ENCODE peak calls at places on chromosomes 1 and 21, in eight cellular contexts. One of them, this sample, is unnamed.

GRCh38 chr1:14812189-14812588 is 213.7 kb downstream of the KAZN start:
- DNase-seq in mesothelial cell of epicardium: no peak
- DNase-seq in body of pancreas: no peak
- DNase-seq in kidney epithelial cell: no peak
- DNase-seq in GM23338: no peak
- DNase-seq in WERI-Rb-1: no peak
- DNase-seq in MCF 10A: no peak
- DNase-seq in cardiac muscle cell: no peak
- DNase-seq in this sample: no peak

GRCh38 chr1:243930822-243931671 is 81.0 kb upstream of the AKT3 start:
- DNase-seq in mesothelial cell of epicardium: peak; percentile 47
- DNase-seq in body of pancreas: no peak
- DNase-seq in kidney epithelial cell: no peak
- DNase-seq in GM23338: peak; percentile 48
- DNase-seq in WERI-Rb-1: peak; percentile 73
- DNase-seq in MCF 10A: no peak
- DNase-seq in cardiac muscle cell: no peak
- DNase-seq in this sample: no peak

GRCh38 chr1:23904748-23905357 is 8.3 kb downstream of the CNR2 start:
- DNase-seq in mesothelial cell of epicardium: no peak
- DNase-seq in body of pancreas: no peak
- DNase-seq in kidney epithelial cell: no peak
- DNase-seq in GM23338: no peak
- DNase-seq in WERI-Rb-1: no peak
- DNase-seq in MCF 10A: peak; percentile 85
- DNase-seq in cardiac muscle cell: no peak
- DNase-seq in this sample: no peak

GRCh38 chr1:59427155-59427554 is 130.3 kb downstream of the FGGY start:
- DNase-seq in mesothelial cell of epicardium: no peak
- DNase-seq in body of pancreas: no peak
- DNase-seq in kidney epithelial cell: peak; percentile 84
- DNase-seq in GM23338: no peak
- DNase-seq in WERI-Rb-1: peak; percentile 97
- DNase-seq in MCF 10A: peak; percentile 70
- DNase-seq in cardiac muscle cell: peak; percentile 17
- DNase-seq in this sample: no peak

GRCh38 chr1:234610061-234610581 is at the start of gene IRF2BP2:
- DNase-seq in mesothelial cell of epicardium: peak; percentile 86
- DNase-seq in body of pancreas: peak; percentile 89
- DNase-seq in kidney epithelial cell: no peak
- DNase-seq in GM23338: peak; percentile 73
- DNase-seq in WERI-Rb-1: peak; percentile 95
- DNase-seq in MCF 10A: peak; percentile 93
- DNase-seq in cardiac muscle cell: peak; percentile 94
- DNase-seq in this sample: peak; percentile 55

GRCh38 chr1:174022080-174022975 is at the start of gene RC3H1:
- DNase-seq in mesothelial cell of epicardium: peak; percentile 80
- DNase-seq in body of pancreas: peak; percentile 92
- DNase-seq in kidney epithelial cell: no peak
- DNase-seq in GM23338: peak; percentile 92
- DNase-seq in WERI-Rb-1: peak; percentile 93
- DNase-seq in MCF 10A: peak; percentile 95
- DNase-seq in cardiac muscle cell: peak; percentile 92
- DNase-seq in this sample: peak; percentile 26

GRCh38 chr1:234556245-234556943 is 53.6 kb downstream of the IRF2BP2 start:
- DNase-seq in mesothelial cell of epicardium: peak; percentile 13
- DNase-seq in body of pancreas: no peak
- DNase-seq in kidney epithelial cell: no peak
- DNase-seq in GM23338: no peak
- DNase-seq in WERI-Rb-1: peak; percentile 7
- DNase-seq in MCF 10A: no peak
- DNase-seq in cardiac muscle cell: no peak
- DNase-seq in this sample: no peak

GRCh38 chr21:36790616-36791015 is 91.7 kb downstream of the SIM2 start:
- DNase-seq in mesothelial cell of epicardium: no peak
- DNase-seq in body of pancreas: no peak
- DNase-seq in kidney epithelial cell: no peak
- DNase-seq in GM23338: no peak
- DNase-seq in WERI-Rb-1: no peak
- DNase-seq in MCF 10A: no peak
- DNase-seq in cardiac muscle cell: peak; percentile 7
- DNase-seq in this sample: no peak

GRCh38 chr1:113226118-113226517 is 153.1 kb downstream of the LRIG2 start:
- DNase-seq in mesothelial cell of epicardium: no peak
- DNase-seq in body of pancreas: no peak
- DNase-seq in kidney epithelial cell: no peak
- DNase-seq in GM23338: no peak
- DNase-seq in WERI-Rb-1: no peak
- DNase-seq in MCF 10A: no peak
- DNase-seq in cardiac muscle cell: no peak
- DNase-seq in this sample: peak; percentile 24

GRCh38 chr1:220151454-220151853 is 57.5 kb downstream of the IARS2 start:
- DNase-seq in mesothelial cell of epicardium: no peak
- DNase-seq in body of pancreas: no peak
- DNase-seq in kidney epithelial cell: no peak
- DNase-seq in GM23338: no peak
- DNase-seq in WERI-Rb-1: no peak
- DNase-seq in MCF 10A: peak; percentile 25
- DNase-seq in cardiac muscle cell: no peak
- DNase-seq in this sample: peak; percentile 9

GRCh38 chr1:246106342-246106763 is 400.7 kb downstream of the SMYD3 start:
- DNase-seq in mesothelial cell of epicardium: no peak
- DNase-seq in body of pancreas: no peak
- DNase-seq in kidney epithelial cell: no peak
- DNase-seq in GM23338: no peak
- DNase-seq in WERI-Rb-1: no peak
- DNase-seq in MCF 10A: no peak
- DNase-seq in cardiac muscle cell: no peak
- DNase-seq in this sample: peak; percentile 6

GRCh38 chr21:38126677-38127271 is 130.0 kb upstream of the KCNJ15 start:
- DNase-seq in mesothelial cell of epicardium: peak; percentile 76
- DNase-seq in body of pancreas: peak; percentile 75
- DNase-seq in kidney epithelial cell: peak; percentile 26
- DNase-seq in GM23338: peak; percentile 85
- DNase-seq in WERI-Rb-1: peak; percentile 90
- DNase-seq in MCF 10A: peak; percentile 78
- DNase-seq in cardiac muscle cell: peak; percentile 78
- DNase-seq in this sample: peak; percentile 20

GRCh38 chr1:59678809-59679228 is 135.9 kb upstream of the HOOK1 start:
- DNase-seq in mesothelial cell of epicardium: no peak
- DNase-seq in body of pancreas: no peak
- DNase-seq in kidney epithelial cell: peak; percentile 99
- DNase-seq in GM23338: no peak
- DNase-seq in WERI-Rb-1: peak; percentile 32
- DNase-seq in MCF 10A: peak; percentile 78
- DNase-seq in cardiac muscle cell: peak; percentile 47
- DNase-seq in this sample: peak; percentile 95

GRCh38 chr1:232422901-232423300 is 207.0 kb downstream of the SIPA1L2 start:
- DNase-seq in mesothelial cell of epicardium: no peak
- DNase-seq in body of pancreas: no peak
- DNase-seq in kidney epithelial cell: no peak
- DNase-seq in GM23338: no peak
- DNase-seq in WERI-Rb-1: no peak
- DNase-seq in MCF 10A: peak; percentile 94
- DNase-seq in cardiac muscle cell: no peak
- DNase-seq in this sample: no peak

GRCh38 chr1:5379176-5379759 is 613.0 kb downstream of the NPHP4 start:
- DNase-seq in mesothelial cell of epicardium: no peak
- DNase-seq in body of pancreas: no peak
- DNase-seq in kidney epithelial cell: no peak
- DNase-seq in GM23338: no peak
- DNase-seq in WERI-Rb-1: peak; percentile 71
- DNase-seq in MCF 10A: no peak
- DNase-seq in cardiac muscle cell: no peak
- DNase-seq in this sample: no peak

GRCh38 chr1:83978056-83978455 is 20.9 kb downstream of the TTLL7 start:
- DNase-seq in mesothelial cell of epicardium: no peak
- DNase-seq in body of pancreas: no peak
- DNase-seq in kidney epithelial cell: no peak
- DNase-seq in GM23338: no peak
- DNase-seq in WERI-Rb-1: no peak
- DNase-seq in MCF 10A: no peak
- DNase-seq in cardiac muscle cell: no peak
- DNase-seq in this sample: no peak

GRCh38 chr1:115301438-115302020 is 36.5 kb downstream of the NGF start:
- DNase-seq in mesothelial cell of epicardium: no peak
- DNase-seq in body of pancreas: no peak
- DNase-seq in kidney epithelial cell: no peak
- DNase-seq in GM23338: no peak
- DNase-seq in WERI-Rb-1: peak; percentile 23
- DNase-seq in MCF 10A: no peak
- DNase-seq in cardiac muscle cell: no peak
- DNase-seq in this sample: no peak

GRCh38 chr1:9093096-9093495 is 23.7 kb upstream of the SLC2A5 start:
- DNase-seq in mesothelial cell of epicardium: no peak
- DNase-seq in body of pancreas: no peak
- DNase-seq in kidney epithelial cell: no peak
- DNase-seq in GM23338: no peak
- DNase-seq in WERI-Rb-1: no peak
- DNase-seq in MCF 10A: no peak
- DNase-seq in cardiac muscle cell: no peak
- DNase-seq in this sample: no peak

DNA sequence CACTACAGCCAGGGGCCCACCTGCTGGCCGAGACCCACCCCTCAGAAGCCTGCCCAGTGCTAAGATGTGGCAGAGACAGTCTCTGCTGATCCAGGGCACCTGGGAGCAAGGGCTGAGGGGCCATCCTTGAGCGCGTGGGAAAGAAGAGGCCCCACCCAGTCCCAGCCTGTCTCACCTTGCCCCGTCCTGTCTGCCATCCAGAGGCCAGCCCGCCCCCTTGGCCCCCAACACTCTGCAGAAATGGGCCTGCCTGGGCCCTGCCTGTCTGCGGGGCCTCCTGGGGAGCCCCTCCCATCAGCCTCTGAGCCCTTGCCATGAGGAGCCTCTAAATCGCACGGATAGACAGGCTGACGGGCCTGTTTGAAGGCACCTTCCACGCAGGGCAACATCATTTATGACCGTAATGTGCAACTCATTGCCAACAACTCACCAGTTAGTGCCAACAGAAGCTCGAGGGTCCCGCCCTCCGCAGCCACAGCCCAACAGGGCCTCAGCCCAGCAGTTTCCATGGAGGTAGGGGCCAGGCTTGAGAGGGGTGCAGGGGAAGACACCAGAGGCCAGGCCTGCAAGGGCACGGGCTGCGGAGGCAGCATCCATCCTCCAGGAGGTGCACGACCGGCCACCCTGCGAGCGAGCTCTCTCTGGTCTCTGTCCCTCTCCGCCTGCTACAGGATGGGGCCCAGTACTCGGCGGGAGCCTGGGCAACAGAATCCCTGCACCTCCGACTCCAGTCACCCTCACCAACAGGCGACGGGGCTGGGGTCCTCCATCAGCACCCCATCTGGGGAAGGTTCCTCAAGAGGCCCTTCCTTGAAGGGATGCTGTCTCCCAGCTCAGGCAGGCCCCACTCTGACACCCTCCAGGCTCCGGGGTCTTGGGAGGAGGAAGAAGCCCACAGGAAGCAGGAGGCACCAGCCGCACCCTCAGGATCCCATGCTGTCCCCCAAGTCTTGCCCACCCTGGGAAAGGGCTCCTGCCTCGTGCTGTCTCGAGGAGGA is 78.0 kb downstream of the MEGF6 start:
- DNase-seq in mesothelial cell of epicardium: no peak
- DNase-seq in body of pancreas: no peak
- DNase-seq in kidney epithelial cell: no peak
- DNase-seq in GM23338: peak; percentile 68
- DNase-seq in WERI-Rb-1: peak; percentile 38
- DNase-seq in MCF 10A: no peak
- DNase-seq in cardiac muscle cell: no peak
- DNase-seq in this sample: no peak
- TF ChIP-seq CTCF in mesothelial cell of epicardium: no peak
- TF ChIP-seq CTCF in body of pancreas: no peak
- TF ChIP-seq CTCF in kidney epithelial cell: no peak
- TF ChIP-seq CTCF in GM23338: peak; percentile 41
- TF ChIP-seq CTCF in WERI-Rb-1: peak; percentile 54
- TF ChIP-seq CTCF in MCF 10A: no peak
- TF ChIP-seq CTCF in cardiac muscle cell: no peak
- TF ChIP-seq CTCF in this sample: no peak

DNA sequence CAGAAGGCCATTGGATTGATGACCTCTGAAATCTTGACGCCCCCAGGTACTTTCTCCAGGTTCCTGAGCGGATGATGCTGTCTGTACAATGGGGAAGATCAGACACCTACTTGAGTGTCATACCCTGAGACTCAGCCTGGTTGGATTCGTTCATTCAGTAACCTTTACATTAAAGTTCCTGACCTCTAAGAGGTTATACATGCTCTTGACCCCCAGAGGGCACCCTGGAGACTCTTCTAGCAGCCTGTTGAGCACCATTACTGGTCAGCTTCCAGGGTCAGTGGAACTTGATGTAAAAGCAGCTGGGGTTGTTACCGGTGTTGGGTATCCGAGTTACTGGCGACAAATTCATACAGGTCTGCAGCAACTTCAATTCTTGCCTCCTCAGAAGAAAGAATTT is 114.3 kb upstream of the ZNF678 start:
- DNase-seq in mesothelial cell of epicardium: no peak
- DNase-seq in body of pancreas: peak; percentile 55
- DNase-seq in kidney epithelial cell: no peak
- DNase-seq in GM23338: peak; percentile 89
- DNase-seq in WERI-Rb-1: peak; percentile 12
- DNase-seq in MCF 10A: peak; percentile 80
- DNase-seq in cardiac muscle cell: peak; percentile 59
- DNase-seq in this sample: no peak
- TF ChIP-seq CTCF in mesothelial cell of epicardium: no peak
- TF ChIP-seq CTCF in body of pancreas: peak; percentile 14
- TF ChIP-seq CTCF in kidney epithelial cell: peak; percentile 27
- TF ChIP-seq CTCF in GM23338: peak; percentile 71
- TF ChIP-seq CTCF in WERI-Rb-1: peak; percentile 35
- TF ChIP-seq CTCF in MCF 10A: peak; percentile 73
- TF ChIP-seq CTCF in cardiac muscle cell: peak; percentile 44
- TF ChIP-seq CTCF in this sample: no peak

DNA sequence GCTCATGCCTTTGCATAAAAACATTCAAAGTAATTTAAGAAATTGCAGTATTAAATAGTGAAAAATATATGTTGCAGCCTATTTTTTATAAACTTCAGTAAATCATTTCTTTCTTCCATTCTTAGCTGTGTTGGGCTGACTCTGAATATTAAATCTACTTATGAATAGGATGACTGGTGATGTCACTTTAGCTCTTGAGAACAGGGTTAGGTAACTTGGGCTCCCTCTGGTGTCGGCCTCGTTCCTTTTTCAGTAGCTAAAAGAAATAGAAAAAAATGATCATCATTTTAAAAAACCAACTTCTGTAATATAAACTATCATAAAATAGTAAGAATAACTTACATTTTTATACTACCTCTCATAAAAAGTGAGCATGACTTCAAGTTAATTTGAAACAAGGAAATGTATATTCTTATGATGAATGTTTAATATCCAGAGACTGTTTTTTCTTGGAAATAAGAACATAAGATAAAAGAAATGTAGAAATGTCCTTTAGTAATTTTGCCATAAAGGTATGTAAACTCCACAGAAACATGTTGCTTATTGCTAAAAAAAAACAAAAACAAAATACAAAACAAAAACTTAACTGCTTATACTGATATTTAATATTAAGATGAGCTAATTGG is 26.8 kb upstream of the NCAM2 start:
- DNase-seq in mesothelial cell of epicardium: peak; percentile 50
- DNase-seq in body of pancreas: peak; percentile 49
- DNase-seq in kidney epithelial cell: peak; percentile 14
- DNase-seq in GM23338: peak; percentile 84
- DNase-seq in WERI-Rb-1: peak; percentile 37
- DNase-seq in MCF 10A: peak; percentile 71
- DNase-seq in cardiac muscle cell: peak; percentile 73
- DNase-seq in this sample: peak; percentile 68
- TF ChIP-seq CTCF in mesothelial cell of epicardium: peak; percentile 41
- TF ChIP-seq CTCF in body of pancreas: peak; percentile 37
- TF ChIP-seq CTCF in kidney epithelial cell: peak; percentile 57
- TF ChIP-seq CTCF in GM23338: peak; percentile 63
- TF ChIP-seq CTCF in WERI-Rb-1: peak; percentile 43
- TF ChIP-seq CTCF in MCF 10A: peak; percentile 33
- TF ChIP-seq CTCF in cardiac muscle cell: peak; percentile 58
- TF ChIP-seq CTCF in this sample: peak; percentile 72

GRCh38 chr21:45013271-45013841 is 61.0 kb upstream of the ADARB1 start:
- DNase-seq in mesothelial cell of epicardium: no peak
- DNase-seq in body of pancreas: peak; percentile 2
- DNase-seq in kidney epithelial cell: no peak
- DNase-seq in GM23338: no peak
- DNase-seq in WERI-Rb-1: peak; percentile 80
- DNase-seq in MCF 10A: no peak
- DNase-seq in cardiac muscle cell: no peak
- DNase-seq in this sample: no peak
- TF ChIP-seq CTCF in mesothelial cell of epicardium: no peak
- TF ChIP-seq CTCF in body of pancreas: no peak
- TF ChIP-seq CTCF in kidney epithelial cell: peak; percentile 20
- TF ChIP-seq CTCF in GM23338: peak; percentile 29
- TF ChIP-seq CTCF in WERI-Rb-1: peak; percentile 58
- TF ChIP-seq CTCF in MCF 10A: no peak
- TF ChIP-seq CTCF in cardiac muscle cell: no peak
- TF ChIP-seq CTCF in this sample: no peak

This sample was measured in astrocyte of the cerebellum.